ENCODE peak calls at places on chromosome 7, in five cellular contexts. One of them, this sample, is unnamed. For H3K4me1, the result is how much of the 10 kb centered on the place peaks cover.

GRCh38 chr7:37784015-37784414 is 64.4 kb upstream of the NME8 start:
- DNase-seq in GM23248: no peak
- DNase-seq in HCT116: no peak
- DNase-seq in kidney: no peak
- DNase-seq in SJSA1: no peak
- DNase-seq in this sample: no peak

GRCh38 chr7:93941956-93942355 is 20.4 kb downstream of the GNG11 start:
- DNase-seq in GM23248: peak
- DNase-seq in HCT116: no peak
- DNase-seq in kidney: no peak
- DNase-seq in SJSA1: no peak
- DNase-seq in this sample: no peak

GRCh38 chr7:111568870-111569462 is 6.7 kb upstream of the IMMP2L start:
- DNase-seq in GM23248: no peak
- DNase-seq in HCT116: no peak
- DNase-seq in kidney: no peak
- DNase-seq in SJSA1: no peak
- DNase-seq in this sample: no peak

GRCh38 chr7:55307123-55307916 is 57.8 kb upstream of the LANCL2 start:
- DNase-seq in GM23248: peak
- DNase-seq in HCT116: peak
- DNase-seq in kidney: no peak
- DNase-seq in SJSA1: no peak
- DNase-seq in this sample: no peak

GRCh38 chr7:151057038-151057736 is 510 bp downstream of the CDK5 start:
- DNase-seq in GM23248: no peak
- DNase-seq in HCT116: no peak
- DNase-seq in kidney: no peak
- DNase-seq in SJSA1: no peak
- DNase-seq in this sample: no peak

GRCh38 chr7:4134631-4135030 is 547.5 kb upstream of the FOXK1 start:
- DNase-seq in GM23248: no peak
- DNase-seq in HCT116: no peak
- DNase-seq in kidney: no peak
- DNase-seq in SJSA1: no peak
- DNase-seq in this sample: no peak

GRCh38 chr7:151682831-151683614 is 163.3 kb upstream of the RHEB start:
- DNase-seq in GM23248: no peak
- DNase-seq in HCT116: no peak
- DNase-seq in kidney: peak
- DNase-seq in SJSA1: no peak
- DNase-seq in this sample: no peak

GRCh38 chr7:157176771-157177170 is 38.0 kb downstream of the UBE3C start:
- DNase-seq in GM23248: no peak
- DNase-seq in HCT116: no peak
- DNase-seq in kidney: no peak
- DNase-seq in SJSA1: no peak
- DNase-seq in this sample: no peak

GRCh38 chr7:28483868-28484267 is 71.5 kb downstream of the CREB5 start:
- DNase-seq in GM23248: peak
- DNase-seq in HCT116: no peak
- DNase-seq in kidney: no peak
- DNase-seq in SJSA1: no peak
- DNase-seq in this sample: no peak

GRCh38 chr7:129832282-129832681 is 120.5 kb downstream of the UBE2H start:
- DNase-seq in GM23248: no peak
- DNase-seq in HCT116: no peak
- DNase-seq in kidney: no peak
- DNase-seq in SJSA1: no peak
- DNase-seq in this sample: no peak

GRCh38 chr7:129829677-129830631 is 122.8 kb downstream of the UBE2H start:
- DNase-seq in GM23248: peak
- DNase-seq in HCT116: peak
- DNase-seq in kidney: no peak
- DNase-seq in SJSA1: peak
- DNase-seq in this sample: peak

GRCh38 chr7:129831424-129832058 is 121.2 kb downstream of the UBE2H start:
- DNase-seq in GM23248: peak
- DNase-seq in HCT116: peak
- DNase-seq in kidney: no peak
- DNase-seq in SJSA1: peak
- DNase-seq in this sample: no peak

GRCh38 chr7:129832701-129833227 is 120.0 kb downstream of the UBE2H start:
- DNase-seq in GM23248: no peak
- DNase-seq in HCT116: no peak
- DNase-seq in kidney: no peak
- DNase-seq in SJSA1: no peak
- DNase-seq in this sample: no peak

DNA sequence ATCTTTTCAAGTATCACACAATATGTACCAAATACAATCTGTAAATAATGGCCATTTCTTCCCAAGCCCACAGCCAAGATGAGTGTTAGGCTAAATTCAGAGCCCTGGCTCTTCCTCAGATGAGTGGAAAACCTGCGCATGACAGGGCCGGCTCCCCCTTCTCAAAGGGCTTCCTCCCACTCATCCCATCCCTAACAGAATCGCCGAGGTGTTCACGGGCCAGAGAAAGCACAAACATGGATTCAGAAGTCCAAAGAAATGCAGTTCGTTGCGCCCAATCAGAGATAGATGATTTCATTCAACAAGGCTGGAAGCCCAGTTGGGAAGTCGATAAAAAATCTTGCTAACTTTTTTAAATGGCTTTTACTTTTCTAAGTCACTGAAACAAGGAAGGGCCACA is 121.8 kb downstream of the UBE2H start:
- DNase-seq in GM23248: no peak
- DNase-seq in HCT116: no peak
- DNase-seq in kidney: no peak
- DNase-seq in SJSA1: no peak
- DNase-seq in this sample: no peak
- H3K27ac ChIP-seq in GM23248: peak
- H3K27ac ChIP-seq in HCT116: peak
- H3K27ac ChIP-seq in kidney: no peak
- H3K27ac ChIP-seq in SJSA1: peak
- H3K27ac ChIP-seq in this sample: no peak

GRCh38 chr7:121330053-121330833 is 1.4 kb downstream of the WNT16 start:
- DNase-seq in GM23248: peak
- DNase-seq in HCT116: no peak
- DNase-seq in kidney: no peak
- DNase-seq in SJSA1: no peak
- DNase-seq in this sample: no peak

GRCh38 chr7:121328508-121329459 is at the start of gene WNT16:
- DNase-seq in GM23248: peak
- DNase-seq in HCT116: peak
- DNase-seq in kidney: no peak
- DNase-seq in SJSA1: no peak
- DNase-seq in this sample: no peak

GRCh38 chr7:121327671-121328070 is 1.1 kb upstream of the WNT16 start:
- DNase-seq in GM23248: no peak
- DNase-seq in HCT116: no peak
- DNase-seq in kidney: no peak
- DNase-seq in SJSA1: no peak
- DNase-seq in this sample: no peak

GRCh38 chr7:121331048-121331447 is 2.2 kb downstream of the WNT16 start:
- DNase-seq in GM23248: no peak
- DNase-seq in HCT116: no peak
- DNase-seq in kidney: no peak
- DNase-seq in SJSA1: no peak
- DNase-seq in this sample: no peak

DNA sequence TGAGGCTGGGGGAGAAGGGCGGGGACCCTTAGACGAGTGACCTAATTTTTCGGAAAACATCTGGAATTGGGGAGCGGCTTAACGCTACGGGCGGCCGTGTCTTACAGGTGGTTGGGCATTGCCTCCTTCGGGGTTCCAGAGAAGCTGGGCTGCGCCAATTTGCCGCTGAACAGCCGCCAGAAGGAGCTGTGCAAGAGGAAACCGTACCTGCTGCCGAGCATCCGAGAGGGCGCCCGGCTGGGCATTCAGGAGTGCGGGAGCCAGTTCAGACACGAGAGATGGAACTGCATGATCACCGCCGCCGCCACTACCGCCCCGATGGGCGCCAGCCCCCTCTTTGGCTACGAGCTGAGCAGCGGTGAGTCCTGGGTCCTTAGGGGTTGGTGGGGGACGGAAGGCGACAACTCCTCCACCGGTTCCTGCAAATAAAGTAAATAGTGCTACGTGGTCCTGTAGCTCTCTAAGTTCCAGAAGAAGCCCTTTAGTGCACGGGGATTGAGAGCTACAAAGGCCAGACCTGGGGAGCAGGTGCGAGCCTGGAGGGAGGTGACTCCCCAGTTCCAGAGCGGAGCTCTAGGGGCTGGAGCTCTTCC is 756 bp downstream of the WNT16 start:
- DNase-seq in GM23248: peak
- DNase-seq in HCT116: no peak
- DNase-seq in kidney: peak
- DNase-seq in SJSA1: no peak
- DNase-seq in this sample: no peak
- H3K4me3 ChIP-seq in GM23248: peak
- H3K4me3 ChIP-seq in HCT116: peak
- H3K4me3 ChIP-seq in kidney: peak
- H3K4me3 ChIP-seq in SJSA1: peak
- H3K4me3 ChIP-seq in this sample: no peak

GRCh38 chr7:8932751-8933150 is 499.3 kb downstream of the NXPH1 start:
- DNase-seq in GM23248: no peak
- DNase-seq in HCT116: no peak
- DNase-seq in kidney: no peak
- DNase-seq in SJSA1: no peak
- DNase-seq in this sample: no peak
- H3K4me1 ChIP-seq in GM23248: under half
- H3K4me1 ChIP-seq in HCT116: under half
- H3K4me1 ChIP-seq in kidney: under half
- H3K4me1 ChIP-seq in SJSA1: under half
- H3K4me1 ChIP-seq in this sample: under half

DNA sequence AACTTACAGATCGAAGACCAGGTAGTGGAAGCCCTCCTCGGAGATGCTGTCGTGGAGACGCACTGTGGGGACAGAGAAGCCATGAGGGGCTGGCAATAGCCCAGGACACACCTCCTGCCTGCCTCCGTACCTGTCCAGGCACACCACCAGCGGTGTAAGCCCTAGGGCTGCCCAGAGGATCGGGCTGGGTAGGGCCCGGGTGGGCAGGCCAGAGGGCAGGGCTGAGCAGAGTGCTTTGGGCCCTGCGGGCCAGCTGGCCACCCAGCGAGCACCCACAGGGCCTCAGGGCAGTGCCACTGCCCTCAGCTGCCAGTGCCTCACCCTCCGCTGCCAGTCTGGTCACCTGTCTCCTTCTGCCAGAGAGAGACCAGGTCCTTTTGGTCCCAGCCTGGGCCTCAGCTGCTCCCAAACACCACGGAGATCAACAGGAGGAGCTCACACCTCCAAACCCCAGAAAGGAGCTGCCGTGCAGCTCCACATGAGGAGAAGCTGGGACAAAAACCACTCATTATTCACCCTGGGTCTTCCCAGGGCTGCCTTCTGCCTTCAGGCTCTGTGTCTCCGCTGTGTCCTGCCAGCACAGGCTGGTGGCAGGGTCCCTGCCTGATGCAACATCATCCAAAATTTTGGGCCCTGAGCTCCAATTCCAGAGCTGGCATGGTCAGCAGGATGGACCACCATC is 58.2 kb downstream of the YKT6 start:
- DNase-seq in GM23248: no peak
- DNase-seq in HCT116: no peak
- DNase-seq in kidney: no peak
- DNase-seq in SJSA1: no peak
- DNase-seq in this sample: no peak
- H3K27ac ChIP-seq in GM23248: peak
- H3K27ac ChIP-seq in HCT116: no peak
- H3K27ac ChIP-seq in kidney: peak
- H3K27ac ChIP-seq in SJSA1: peak
- H3K27ac ChIP-seq in this sample: no peak

GRCh38 chr7:17234398-17235021 is 63.9 kb upstream of the AHR start:
- DNase-seq in GM23248: peak
- DNase-seq in HCT116: peak
- DNase-seq in kidney: no peak
- DNase-seq in SJSA1: peak
- DNase-seq in this sample: peak
- H3K4me3 ChIP-seq in GM23248: peak
- H3K4me3 ChIP-seq in HCT116: peak
- H3K4me3 ChIP-seq in kidney: no peak
- H3K4me3 ChIP-seq in SJSA1: no peak
- H3K4me3 ChIP-seq in this sample: peak